ENCODE peak calls at places on chromosomes 3 and 15, in four cellular contexts. D, Q, S and B are unnamed samples.

GRCh38 chr3:78969483-78969882 is 798.3 kb downstream of the ROBO1 start:
- DNase-seq in D (no peak), Q (no peak), S (no peak), B (no peak)

GRCh38 chr15:64810499-64811326 is 14.7 kb downstream of the PIF1 start:
- DNase-seq in D (no peak), Q (no peak), S (no peak), B (no peak)

GRCh38 chr15:99249270-99249817 is at the start of gene TTC23:
- DNase-seq in D (peak), Q (no peak), S (no peak), B (peak)

GRCh38 chr15:63350178-63350621 is 31.4 kb downstream of the CA12 start:
- DNase-seq in D (no peak), Q (no peak), S (no peak), B (no peak)

GRCh38 chr15:56824174-56824573 is 90.9 kb upstream of the ZNF280D start:
- DNase-seq in D (no peak), Q (no peak), S (no peak), B (no peak)

GRCh38 chr15:39242345-39242744 is 338.5 kb upstream of the THBS1 start:
- DNase-seq in D (no peak), Q (no peak), S (no peak), B (no peak)

GRCh38 chr15:88648357-88649214 is 9.8 kb downstream of the ISG20 start:
- DNase-seq in D (no peak), Q (no peak), S (no peak), B (no peak)

GRCh38 chr3:36595531-36595930 is 168.8 kb downstream of the DCLK3 start:
- DNase-seq in D (no peak), Q (no peak), S (no peak), B (no peak)

GRCh38 chr3:49222002-49222401 is 50.6 kb downstream of the KLHDC8B start:
- DNase-seq in D (no peak), Q (no peak), S (no peak), B (no peak)

GRCh38 chr3:111917300-111917699 is 58.2 kb downstream of the PHLDB2 start:
- DNase-seq in D (no peak), Q (no peak), S (no peak), B (no peak)

GRCh38 chr3:117611242-117611641 is 901.7 kb downstream of the TUSC7 start:
- DNase-seq in D (no peak), Q (no peak), S (no peak), B (no peak)

GRCh38 chr3:114093596-114093995 is 37.1 kb downstream of the QTRT2 start:
- DNase-seq in D (no peak), Q (no peak), S (no peak), B (peak)

GRCh38 chr3:111072016-111072891 is 638 bp downstream of the NECTIN3 start:
- DNase-seq in D (peak), Q (no peak), S (no peak), B (peak)

GRCh38 chr15:65405793-65406192 is 17.0 kb downstream of the IGDCC4 start:
- DNase-seq in D (no peak), Q (no peak), S (no peak), B (no peak)

GRCh38 chr3:194139085-194139976 is 3.4 kb downstream of the HES1 start:
- DNase-seq in D (peak), Q (no peak), S (peak), B (no peak)

GRCh38 chr15:29888651-29889050 is 66.4 kb upstream of the TJP1 start:
- DNase-seq in D (no peak), Q (no peak), S (no peak), B (no peak)

GRCh38 chr3:100113728-100114412 is 431 bp downstream of the FILIP1L start:
- DNase-seq in D (no peak), Q (no peak), S (no peak), B (no peak)

GRCh38 chr3:144524531-144524930 is 552.9 kb downstream of the DIPK2A start:
- DNase-seq in D (no peak), Q (no peak), S (no peak), B (no peak)

GRCh38 chr3:69143605-69144004 is 21.2 kb upstream of the LMOD3 start:
- DNase-seq in D (no peak), Q (no peak), S (peak), B (peak)

GRCh38 chr3:30124435-30125390 is 481.7 kb upstream of the TGFBR2 start:
- DNase-seq in D (no peak), Q (no peak), S (no peak), B (no peak)

GRCh38 chr3:172137287-172138030 is 98.1 kb downstream of the FNDC3B start:
- DNase-seq in D (no peak), Q (no peak), S (no peak), B (no peak)

GRCh38 chr3:14352002-14352627 is 50.3 kb upstream of the SLC6A6 start:
- DNase-seq in D (peak), Q (peak), S (peak), B (peak)

GRCh38 chr3:197203714-197204146 is 94.7 kb downstream of the DLG1 start:
- DNase-seq in D (no peak), Q (no peak), S (no peak), B (no peak)

GRCh38 chr15:41932511-41932910 is 38.7 kb upstream of the SPTBN5 start:
- DNase-seq in D (no peak), Q (no peak), S (no peak), B (no peak)

GRCh38 chr3:133840055-133840737 is 34.6 kb downstream of the SRPRB start:
- DNase-seq in D (no peak), Q (no peak), S (no peak), B (no peak)

GRCh38 chr3:183350164-183350563 is 78.3 kb downstream of the MCF2L2 start:
- DNase-seq in D (no peak), Q (no peak), S (no peak), B (no peak)

GRCh38 chr15:101539930-101540329 is 50.4 kb upstream of the PCSK6 start:
- DNase-seq in D (peak), Q (no peak), S (no peak), B (no peak)

GRCh38 chr3:178112134-178112533 is 424.1 kb upstream of the KCNMB2 start:
- DNase-seq in D (no peak), Q (no peak), S (no peak), B (no peak)

GRCh38 chr3:171095063-171095462 is 68.5 kb upstream of the SLC2A2 start:
- DNase-seq in D (no peak), Q (peak), S (no peak), B (no peak)

GRCh38 chr15:39427705-39428104 is 153.2 kb upstream of the THBS1 start:
- DNase-seq in D (peak), Q (no peak), S (peak), B (no peak)

GRCh38 chr15:100297812-100298211 is 44.0 kb downstream of the ADAMTS17 start:
- DNase-seq in D (no peak), Q (no peak), S (no peak), B (no peak)

DNA sequence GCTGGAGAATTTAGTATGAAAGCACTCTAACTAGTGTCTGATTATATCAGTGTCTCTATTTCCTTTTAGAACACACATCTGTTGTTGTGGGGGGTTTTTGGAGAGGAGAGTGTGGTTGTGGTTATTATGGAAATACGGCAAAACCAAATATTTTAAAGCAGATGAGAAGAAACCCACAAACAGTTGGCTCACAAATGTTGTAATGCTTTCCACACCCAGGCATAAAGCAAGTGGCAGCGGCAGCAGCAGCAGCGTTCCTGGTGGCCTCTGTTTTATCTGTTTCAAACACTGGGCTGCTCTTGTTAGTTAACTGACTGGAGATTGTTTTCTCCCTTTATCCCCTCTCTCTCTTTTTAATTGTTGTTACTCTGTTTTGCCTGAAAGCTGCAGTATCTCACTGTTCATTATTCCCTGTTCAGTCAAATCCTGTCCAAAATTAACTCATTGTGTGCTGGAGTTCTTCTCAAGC is 1045.5 kb upstream of the NR2F2 start:
- DNase-seq in D (no peak), Q (no peak), S (no peak), B (no peak)
- TF ChIP-seq TARDBP in D (no peak), Q (no peak), S (no peak), B (no peak)

DNA sequence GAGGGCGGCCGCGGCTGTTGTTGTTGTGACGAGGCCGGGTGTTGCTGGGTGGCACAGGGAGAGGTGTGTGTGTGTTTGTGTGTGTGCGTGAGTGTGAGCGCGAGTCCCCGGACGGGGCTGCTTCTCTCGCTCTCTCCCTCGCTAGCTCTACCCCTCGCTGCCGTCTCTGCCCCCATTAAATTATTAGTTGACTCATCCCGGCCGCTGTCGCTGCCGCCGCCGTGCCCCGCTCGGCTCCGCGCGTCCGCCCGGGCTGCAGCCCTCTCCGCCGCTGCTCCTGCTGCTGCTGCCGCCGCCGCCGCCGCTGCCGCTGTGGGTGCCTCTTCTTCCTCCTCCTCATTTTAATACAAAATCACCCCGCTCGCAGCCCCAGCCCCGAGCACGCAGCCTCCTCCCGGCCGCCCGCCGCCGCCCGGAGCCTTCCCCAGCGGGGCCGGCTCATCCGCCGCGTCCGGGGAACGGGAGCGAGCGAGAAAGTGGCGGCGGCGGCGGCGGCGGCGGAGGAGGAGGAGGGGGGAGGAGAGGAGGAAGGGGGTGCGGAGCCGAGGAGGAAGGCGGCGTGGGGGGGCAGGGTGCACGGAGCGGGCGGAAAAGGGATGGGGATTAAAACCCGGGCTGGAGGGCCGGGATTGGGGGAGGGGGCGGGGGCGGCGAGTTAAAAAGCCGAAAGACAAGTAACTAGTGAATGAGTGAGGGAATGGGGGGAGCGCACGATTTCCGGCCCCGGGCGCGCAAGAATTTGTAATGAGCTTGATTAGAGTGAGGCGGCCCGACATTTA is at the start of gene SATB1:
- DNase-seq in D (no peak), Q (no peak), S (peak), B (peak)
- TF ChIP-seq TARDBP in D (no peak), Q (no peak), S (no peak), B (no peak)

GRCh38 chr15:52060511-52060910 is 41.5 kb downstream of the MAPK6 start:
- DNase-seq in D (no peak), Q (no peak), S (no peak), B (no peak)
- TF ChIP-seq TARDBP in D (no peak), Q (no peak), S (no peak), B (no peak)

DNA sequence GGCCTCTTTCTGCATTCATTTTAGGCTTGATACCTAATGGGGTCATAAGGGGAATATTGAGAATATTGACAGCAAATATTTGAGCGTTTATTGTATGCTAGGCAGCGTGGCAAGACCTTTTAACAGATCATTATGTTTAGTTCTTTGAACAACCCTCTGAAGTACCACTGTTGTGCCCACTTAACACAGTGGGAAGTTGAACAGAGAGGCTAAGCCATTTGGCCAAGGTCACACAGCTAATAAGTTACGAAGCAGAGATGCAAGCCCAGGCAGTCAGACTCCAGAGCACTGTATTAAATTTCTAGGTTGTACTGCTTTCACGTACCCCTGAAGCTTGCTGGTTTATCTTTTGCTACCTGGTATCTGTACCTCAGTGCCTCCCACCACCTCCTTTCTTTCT is 1.1 kb downstream of the RAB7A start:
- DNase-seq in D (no peak), Q (no peak), S (no peak), B (no peak)
- TF ChIP-seq TARDBP in D (no peak), Q (no peak), S (no peak), B (no peak)